ENCODE peak calls at places on chromosomes 4 and X, in seven cellular contexts. E, W, T, M, S, L and U are unnamed samples.

GRCh38 chr4:111400736-111401135 is 744.5 kb upstream of the FAM241A start:
- DNase-seq in E (no peak), W (peak), T (no peak), M (no peak), S (peak), L (no peak), U (no peak)

GRCh38 chrX:151793886-151794285 is 59.3 kb downstream of the CNGA2 start:
- DNase-seq in E (no peak), W (no peak), T (no peak), M (no peak), S (no peak), L (no peak), U (no peak)

GRCh38 chr4:169626328-169627282 is 6.2 kb downstream of the CLCN3 start:
- DNase-seq in E (no peak), W (no peak), T (no peak), M (no peak), S (peak), L (no peak), U (no peak)

GRCh38 chrX:106742831-106743230 is 16.3 kb downstream of the RNF128 start:
- DNase-seq in E (no peak), W (no peak), T (no peak), M (no peak), S (no peak), L (no peak), U (no peak)

GRCh38 chr4:125321709-125322362 is 7.1 kb downstream of the FAT4 start:
- DNase-seq in E (no peak), W (peak), T (no peak), M (no peak), S (peak), L (no peak), U (no peak)

GRCh38 chr4:13413719-13414437 is 70.3 kb downstream of the RAB28 start:
- DNase-seq in E (no peak), W (peak), T (no peak), M (no peak), S (no peak), L (no peak), U (no peak)

GRCh38 chr4:133148690-133149363 is at the start of gene PCDH10:
- DNase-seq in E (peak), W (peak), T (peak), M (peak), S (peak), L (peak), U (peak)

GRCh38 chr4:40507977-40508376 is 121.7 kb downstream of the RBM47 start:
- DNase-seq in E (no peak), W (no peak), T (peak), M (no peak), S (no peak), L (peak), U (no peak)

GRCh38 chrX:20542072-20542471 is 275.4 kb upstream of the RPS6KA3 start:
- DNase-seq in E (no peak), W (no peak), T (no peak), M (no peak), S (no peak), L (no peak), U (no peak)

GRCh38 chr4:69044247-69044646 is 52.0 kb upstream of the UGT2B7 start:
- DNase-seq in E (no peak), W (peak), T (no peak), M (no peak), S (no peak), L (no peak), U (no peak)

GRCh38 chr4:17760602-17761001 is 20.8 kb downstream of the FAM184B start:
- DNase-seq in E (no peak), W (no peak), T (no peak), M (no peak), S (no peak), L (peak), U (no peak)

GRCh38 chr4:1249731-1250526 is 999 bp upstream of the CTBP1 start:
- DNase-seq in E (peak), W (peak), T (peak), M (peak), S (peak), L (no peak), U (peak)

GRCh38 chrX:41457618-41458192 is 10.6 kb downstream of the NYX start:
- DNase-seq in E (no peak), W (peak), T (no peak), M (no peak), S (peak), L (peak), U (no peak)

GRCh38 chr4:633976-634598 is 8.7 kb downstream of the PDE6B start:
- DNase-seq in E (no peak), W (no peak), T (no peak), M (no peak), S (no peak), L (peak), U (no peak)

GRCh38 chrX:95427389-95427788 is 1257.3 kb upstream of the DIAPH2 start:
- DNase-seq in E (no peak), W (peak), T (no peak), M (peak), S (peak), L (no peak), U (no peak)

GRCh38 chrX:45070116-45071007 is 130.3 kb downstream of the DIPK2B start:
- DNase-seq in E (no peak), W (peak), T (no peak), M (no peak), S (peak), L (peak), U (no peak)

GRCh38 chrX:56995271-56995994 is at the start of gene SPIN3:
- DNase-seq in E (peak), W (peak), T (peak), M (peak), S (peak), L (peak), U (peak)

GRCh38 chrX:68232206-68232605 is 201.1 kb downstream of the OPHN1 start:
- DNase-seq in E (no peak), W (no peak), T (no peak), M (no peak), S (no peak), L (no peak), U (no peak)

GRCh38 chrX:24243692-24244091 is 70.2 kb downstream of the SUPT20HL2 start:
- DNase-seq in E (no peak), W (peak), T (no peak), M (no peak), S (peak), L (no peak), U (no peak)

GRCh38 chr4:47531954-47532321 is 46.9 kb downstream of the ATP10D start:
- DNase-seq in E (no peak), W (no peak), T (no peak), M (peak), S (no peak), L (no peak), U (no peak)

GRCh38 chr4:177512646-177513045 is 70.4 kb upstream of the AGA start:
- DNase-seq in E (no peak), W (no peak), T (no peak), M (no peak), S (no peak), L (no peak), U (no peak)

GRCh38 chrX:44155126-44155525 is 181.9 kb upstream of the NDP start:
- DNase-seq in E (no peak), W (no peak), T (no peak), M (no peak), S (no peak), L (no peak), U (no peak)

GRCh38 chrX:15116900-15117299 is 153.0 kb downstream of the ASB9 start:
- DNase-seq in E (no peak), W (no peak), T (no peak), M (no peak), S (no peak), L (no peak), U (no peak)

GRCh38 chr4:88661724-88662123 is 35.9 kb downstream of the NAP1L5 start:
- DNase-seq in E (no peak), W (peak), T (no peak), M (no peak), S (peak), L (no peak), U (no peak)

GRCh38 chrX:153516055-153516454 is 1.4 kb upstream of the ATP2B3 start:
- DNase-seq in E (no peak), W (no peak), T (no peak), M (no peak), S (no peak), L (no peak), U (no peak)

GRCh38 chrX:153519569-153520285 is 2.3 kb downstream of the ATP2B3 start:
- DNase-seq in E (no peak), W (peak), T (no peak), M (no peak), S (no peak), L (no peak), U (no peak)

GRCh38 chrX:153517421-153517820 is at the start of gene ATP2B3:
- DNase-seq in E (no peak), W (no peak), T (no peak), M (no peak), S (no peak), L (peak), U (no peak)

GRCh38 chrX:153520286-153520917 is 3.0 kb downstream of the ATP2B3 start:
- DNase-seq in E (no peak), W (no peak), T (no peak), M (no peak), S (no peak), L (no peak), U (no peak)

DNA sequence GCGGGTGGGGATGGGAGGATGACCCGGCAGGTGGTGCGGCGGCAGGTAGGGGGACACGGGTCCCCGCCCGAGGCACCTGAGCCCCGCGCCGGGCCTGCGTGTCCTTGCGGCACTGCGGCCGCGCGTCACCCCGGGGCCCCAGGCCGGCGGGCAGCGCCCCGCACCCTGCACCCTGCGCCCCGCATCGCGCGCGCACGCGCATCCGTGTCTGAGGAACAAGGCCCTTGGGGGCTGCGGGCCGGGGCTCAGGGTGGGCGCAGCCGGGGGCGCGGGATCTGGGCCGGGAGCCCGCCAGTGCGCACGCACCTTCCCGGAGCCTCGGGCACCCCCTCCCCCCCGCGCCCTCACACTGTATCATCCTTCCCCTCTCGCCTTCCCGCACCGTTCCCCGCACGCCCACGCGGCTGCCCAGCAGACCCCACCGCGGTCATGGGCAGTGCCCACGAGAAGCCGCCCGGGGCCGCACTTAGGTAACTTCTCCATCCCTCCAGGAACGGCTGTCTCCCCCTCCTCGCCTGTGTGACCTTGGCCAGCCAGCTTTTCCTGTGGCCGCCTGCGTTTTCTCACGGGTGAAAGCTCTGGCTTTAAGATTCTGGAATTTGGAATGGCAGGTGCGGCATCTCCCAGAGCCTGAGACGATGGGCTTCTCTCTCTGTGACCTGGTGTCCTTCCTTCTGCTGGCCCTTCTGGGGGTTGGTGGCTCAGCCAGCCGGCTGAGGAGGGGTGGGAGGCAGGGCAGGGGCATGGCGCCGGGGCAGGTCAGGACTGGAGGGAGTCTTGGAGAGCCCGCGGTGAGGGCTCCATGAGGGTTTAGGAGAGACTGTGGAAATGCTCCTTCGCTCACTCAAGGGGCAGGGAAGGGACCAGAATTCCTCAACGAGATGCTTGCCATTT is 746 bp downstream of the ATP2B3 start:
- DNase-seq in E (no peak), W (no peak), T (no peak), M (no peak), S (no peak), L (peak), U (no peak)
- H3K4me3 ChIP-seq in E (peak), W (no peak), T (no peak), M (no peak), S (no peak), L (peak), U (no peak)

DNA sequence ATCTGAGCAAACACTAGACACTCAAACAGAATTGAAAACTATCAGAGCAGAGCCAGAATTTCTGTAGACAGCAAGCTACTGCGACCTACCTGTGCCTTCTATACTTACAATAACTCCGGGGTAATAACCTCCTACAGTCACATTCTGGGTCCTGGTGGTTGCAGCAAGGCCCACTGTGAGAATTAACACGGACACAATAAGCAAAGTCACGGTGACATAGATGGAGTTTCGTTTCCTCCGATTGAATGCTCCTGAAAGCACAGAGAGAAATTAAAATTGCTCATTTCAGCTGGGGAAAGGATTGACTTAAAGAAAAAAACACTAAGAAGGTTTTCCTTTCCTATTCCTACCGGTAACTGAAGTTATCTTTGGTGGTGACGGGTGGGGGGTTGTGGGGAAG is 7.0 kb downstream of the TMEM255A start:
- DNase-seq in E (no peak), W (no peak), T (no peak), M (no peak), S (no peak), L (no peak), U (no peak)
- H3K4me3 ChIP-seq in E (no peak), W (no peak), T (no peak), M (no peak), S (no peak), L (no peak), U (no peak)

GRCh38 chrX:103357871-103358270 is 1.6 kb downstream of the TCEAL9 start:
- DNase-seq in E (no peak), W (no peak), T (no peak), M (no peak), S (no peak), L (no peak), U (no peak)
- H3K4me3 ChIP-seq in E (peak), W (peak), T (no peak), M (no peak), S (peak), L (peak), U (no peak)

DNA sequence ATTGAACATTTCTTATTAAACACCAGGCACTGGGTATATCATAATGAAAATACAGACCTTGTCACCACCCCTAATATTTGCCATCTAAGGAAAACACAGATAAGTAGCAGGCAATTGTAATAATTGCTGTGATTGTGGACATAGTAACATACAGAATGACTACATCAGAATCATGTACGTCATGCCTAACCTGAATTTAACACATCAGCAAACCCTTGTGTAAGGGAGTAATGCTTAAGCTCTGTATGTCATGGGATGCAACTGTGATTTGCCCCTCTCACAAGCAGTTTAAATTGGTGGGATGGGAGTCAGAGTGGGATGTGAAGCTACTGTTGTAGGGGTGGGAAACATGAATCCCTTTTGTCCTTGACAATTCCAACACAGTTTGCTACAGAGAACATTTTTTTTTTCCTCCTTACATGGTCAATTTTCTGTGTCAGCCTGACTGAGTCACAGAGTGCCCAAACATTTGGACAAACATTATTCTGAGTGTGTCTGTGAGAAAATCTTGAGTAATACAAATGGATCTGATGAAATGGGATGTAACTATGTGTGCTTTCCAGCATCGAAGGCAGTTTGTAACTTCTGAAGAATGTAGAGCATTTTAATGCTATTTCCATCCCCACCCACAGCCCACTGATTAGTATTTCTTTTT is 392.8 kb downstream of the GPM6A start:
- DNase-seq in E (no peak), W (peak), T (no peak), M (no peak), S (peak), L (no peak), U (no peak)
- H3K4me3 ChIP-seq in E (no peak), W (no peak), T (no peak), M (no peak), S (no peak), L (no peak), U (no peak)

GRCh38 chr4:30903493-30903892 is 183.3 kb downstream of the PCDH7 start:
- DNase-seq in E (no peak), W (peak), T (no peak), M (no peak), S (peak), L (no peak), U (no peak)
- H3K4me3 ChIP-seq in E (no peak), W (no peak), T (no peak), M (no peak), S (no peak), L (no peak), U (no peak)

DNA sequence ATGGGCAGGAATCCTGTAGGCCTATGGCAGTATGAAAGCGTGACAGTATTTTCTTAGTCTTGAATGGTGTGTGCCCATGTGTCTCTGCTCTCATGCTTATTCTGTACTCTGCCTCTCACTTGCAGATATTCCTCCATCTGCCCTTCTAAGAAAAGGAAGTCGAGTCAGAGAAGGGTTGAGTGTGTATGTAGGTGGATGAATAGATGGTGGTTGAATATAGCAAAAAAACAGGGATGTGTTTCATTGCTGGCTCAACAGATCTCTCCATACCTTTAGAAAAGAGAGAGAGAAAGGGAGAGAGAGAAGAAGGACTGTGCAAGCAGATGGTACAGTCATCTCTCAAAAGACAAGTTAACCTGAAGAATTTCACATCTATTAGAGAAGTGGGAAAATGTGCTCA is 381.5 kb downstream of the FBXW7 start:
- DNase-seq in E (no peak), W (no peak), T (no peak), M (no peak), S (no peak), L (no peak), U (no peak)
- H3K4me3 ChIP-seq in E (no peak), W (no peak), T (no peak), M (no peak), S (no peak), L (no peak), U (no peak)

GRCh38 chr4:98572697-98573096 is 85.7 kb downstream of the TSPAN5 start:
- DNase-seq in E (no peak), W (no peak), T (no peak), M (no peak), S (no peak), L (no peak), U (no peak)

GRCh38 chr4:98574816-98575215 is 83.6 kb downstream of the TSPAN5 start:
- DNase-seq in E (no peak), W (no peak), T (no peak), M (no peak), S (no peak), L (no peak), U (no peak)

GRCh38 chr4:98573791-98574190 is 84.6 kb downstream of the TSPAN5 start:
- DNase-seq in E (no peak), W (no peak), T (no peak), M (no peak), S (no peak), L (no peak), U (no peak)

GRCh38 chr4:98581126-98581525 is 77.3 kb downstream of the TSPAN5 start:
- DNase-seq in E (no peak), W (no peak), T (no peak), M (no peak), S (no peak), L (no peak), U (no peak)

DNA sequence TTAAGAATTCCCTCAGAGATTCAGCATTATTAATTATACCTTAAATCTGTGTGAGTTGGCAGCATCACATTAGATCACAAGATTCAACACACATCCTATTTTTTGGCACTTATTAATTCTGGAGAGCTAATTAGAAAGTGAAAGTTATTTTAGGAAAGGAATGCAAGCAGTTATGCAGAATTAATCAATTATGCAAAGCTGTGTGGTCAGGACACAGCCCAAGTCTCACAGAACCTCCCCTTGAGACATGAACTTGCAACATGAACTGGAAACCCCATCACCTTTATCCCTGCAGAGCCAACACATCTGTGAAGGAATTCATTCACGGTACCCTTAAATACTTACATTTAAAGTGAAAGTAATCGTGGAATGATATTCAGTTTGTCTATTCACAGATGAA is 80.5 kb downstream of the TSPAN5 start:
- DNase-seq in E (no peak), W (no peak), T (no peak), M (no peak), S (peak), L (no peak), U (no peak)
- H3K4me3 ChIP-seq in E (no peak), W (peak), T (no peak), M (no peak), S (no peak), L (no peak), U (no peak)

GRCh38 chrX:63755892-63756291 is 29.1 kb downstream of the ARHGEF9 start:
- DNase-seq in E (no peak), W (no peak), T (no peak), M (no peak), S (no peak), L (no peak), U (no peak)
- H3K4me3 ChIP-seq in E (peak), W (peak), T (no peak), M (no peak), S (no peak), L (no peak), U (no peak)